ENCODE peak calls at places on chromosomes 13 and 19, in seven cellular contexts. K, S, G, Z, Y, E and J are unnamed samples.

GRCh38 chr13:25916119-25916518 is 135.7 kb downstream of the SHISA2 start:
- DNase-seq in K (no peak), Y (no peak), S (no peak), E (no peak), Z (no peak), G (no peak), J (no peak)

GRCh38 chr13:71879129-71879535 is 12.1 kb upstream of the DACH1 start:
- DNase-seq in Y (peak), Z (peak), G (no peak), S (no peak), K (no peak), E (no peak), J (no peak)

GRCh38 chr13:87677334-87678234 is 6.4 kb downstream of the SLITRK5 start:
- DNase-seq in G (no peak), Z (peak), E (no peak), Y (no peak), K (no peak), S (peak), J (no peak)

GRCh38 chr19:11659612-11660011 is 62.3 kb downstream of the ZNF627 start:
- DNase-seq in G (no peak), E (peak), Z (peak), K (no peak), Y (no peak), S (no peak), J (no peak)

GRCh38 chr13:44848956-44849748 is 140.1 kb downstream of the NUFIP1 start:
- DNase-seq in E (no peak), S (no peak), Z (no peak), G (no peak), K (no peak), Y (no peak), J (no peak)

GRCh38 chr13:108315273-108315672 is 45.8 kb downstream of the TNFSF13B start:
- DNase-seq in Y (no peak), G (no peak), E (no peak), K (no peak), Z (no peak), S (no peak), J (no peak)

GRCh38 chr19:48624791-48625723 is 5.8 kb downstream of the SPHK2 start:
- DNase-seq in Y (no peak), K (no peak), S (peak), Z (no peak), G (no peak), E (peak), J (no peak)

GRCh38 chr19:4506449-4507149 is 11.7 kb downstream of the PLIN4 start:
- DNase-seq in Y (peak), K (no peak), G (no peak), E (no peak), Z (no peak), S (no peak), J (no peak)

GRCh38 chr13:67285611-67286010 is 55.5 kb upstream of the PCDH9 start:
- DNase-seq in S (no peak), Z (no peak), G (no peak), K (no peak), E (no peak), Y (no peak), J (no peak)

GRCh38 chr19:3350014-3350663 is 16.2 kb upstream of the NFIC start:
- DNase-seq in Z (peak), S (no peak), Y (peak), E (no peak), G (peak), K (no peak), J (no peak)

GRCh38 chr13:77386880-77387606 is 60.1 kb upstream of the MYCBP2 start:
- DNase-seq in Y (no peak), S (no peak), G (no peak), K (no peak), E (no peak), Z (no peak), J (no peak)

GRCh38 chr19:35813043-35813890 is 622 bp upstream of the PRODH2 start:
- DNase-seq in G (no peak), S (no peak), Y (no peak), K (no peak), E (no peak), Z (no peak), J (no peak)

GRCh38 chr13:108919036-108919907 is 289.9 kb downstream of the MYO16 start:
- DNase-seq in Z (no peak), E (no peak), Y (peak), K (no peak), G (no peak), S (no peak), J (no peak)

GRCh38 chr19:41323023-41323422 is 13.1 kb downstream of the CCDC97 start:
- DNase-seq in Z (no peak), K (no peak), G (no peak), S (no peak), E (no peak), Y (peak), J (no peak)

GRCh38 chr13:111282425-111282824 is 38.0 kb upstream of the TEX29 start:
- DNase-seq in E (no peak), G (no peak), K (no peak), Z (no peak), Y (no peak), S (no peak), J (no peak)

GRCh38 chr19:383922-384800 is 24.8 kb downstream of the C2CD4C start:
- DNase-seq in G (peak), K (no peak), Y (peak), E (peak), Z (peak), S (peak), J (no peak)

GRCh38 chr19:47417107-47417745 is 2.1 kb downstream of the MEIS3 start:
- DNase-seq in Z (no peak), G (no peak), K (no peak), Y (no peak), E (no peak), S (no peak), J (no peak)

GRCh38 chr19:18425515-18426415 is 6.6 kb downstream of the SSBP4 start:
- DNase-seq in Y (no peak), Z (no peak), G (no peak), S (no peak), K (no peak), E (no peak), J (no peak)

GRCh38 chr13:41588899-41589298 is 131.5 kb downstream of the RGCC start:
- DNase-seq in Y (peak), Z (peak), K (no peak), E (peak), S (no peak), G (no peak), J (no peak)

GRCh38 chr13:59776924-59777690 is 386.6 kb downstream of the DIAPH3 start:
- DNase-seq in E (no peak), Y (peak), S (no peak), Z (no peak), K (no peak), G (no peak), J (no peak)

GRCh38 chr13:34522818-34523217 is 419.3 kb upstream of the NBEA start:
- DNase-seq in K (no peak), Y (no peak), G (no peak), S (no peak), Z (no peak), E (no peak), J (no peak)

GRCh38 chr19:17757125-17757524 is 5.8 kb downstream of the FCHO1 start:
- DNase-seq in E (no peak), Y (peak), Z (no peak), K (no peak), G (peak), S (no peak), J (no peak)

GRCh38 chr13:75310005-75310580 is 171.9 kb downstream of the TBC1D4 start:
- DNase-seq in E (no peak), S (no peak), Z (no peak), Y (no peak), K (no peak), G (no peak), J (no peak)

GRCh38 chr19:16599655-16600346 is 27.6 kb upstream of the SLC35E1 start:
- DNase-seq in Y (no peak), E (no peak), Z (no peak), G (no peak), S (no peak), K (no peak), J (no peak)

GRCh38 chr13:112907916-112908315 is 61.1 kb upstream of the MCF2L start:
- DNase-seq in S (no peak), Y (no peak), Z (peak), K (no peak), E (no peak), G (no peak), J (no peak)

GRCh38 chr19:3539743-3540118 is 757 bp downstream of the TEKTIP1 start:
- DNase-seq in Y (no peak), E (no peak), Z (no peak), S (no peak), G (no peak), K (no peak), J (no peak)

GRCh38 chr19:10927691-10928562 is 512 bp downstream of the YIPF2 start:
- DNase-seq in E (peak), G (no peak), Y (no peak), Z (no peak), S (no peak), K (no peak), J (no peak)

GRCh38 chr13:91400094-91400462 is 1.7 kb downstream of the GPC5 start:
- DNase-seq in G (no peak), K (no peak), S (no peak), E (no peak), Z (no peak), Y (no peak), J (no peak)

GRCh38 chr13:59673301-59673700 is 490.4 kb downstream of the DIAPH3 start:
- DNase-seq in S (no peak), K (no peak), E (no peak), Z (no peak), G (no peak), Y (no peak), J (no peak)

GRCh38 chr19:1090731-1091543 is 4.2 kb downstream of the POLR2E start:
- DNase-seq in G (no peak), Y (no peak), S (no peak), E (no peak), Z (no peak), K (no peak), J (no peak)

GRCh38 chr19:1624458-1624857 is 19.2 kb upstream of the UQCR11 start:
- DNase-seq in Y (peak), S (peak), E (peak), G (peak), K (peak), Z (peak), J (no peak)

GRCh38 chr13:31029129-31029528 is 96.7 kb downstream of the TEX26 start:
- DNase-seq in Y (no peak), E (no peak), G (no peak), Z (no peak), S (no peak), K (no peak), J (no peak)

GRCh38 chr19:7013678-7014077 is 7.6 kb downstream of the MBD3L2B start:
- DNase-seq in G (no peak), S (no peak), Z (no peak), Y (no peak), E (no peak), K (no peak), J (no peak)

GRCh38 chr13:65679240-65679639 is 1550.9 kb downstream of the PCDH9 start:
- DNase-seq in K (no peak), G (no peak), Z (no peak), E (no peak), Y (no peak), S (no peak), J (no peak)

GRCh38 chr13:26423634-26424033 is 133.8 kb upstream of the WASF3 start:
- DNase-seq in S (no peak), G (no peak), K (no peak), Z (no peak), Y (no peak), E (no peak), J (no peak)

GRCh38 chr13:69423844-69424243 is 683.8 kb upstream of the ATXN8OS start:
- DNase-seq in Z (no peak), G (no peak), S (no peak), K (no peak), E (no peak), Y (no peak), J (no peak)

GRCh38 chr13:80399340-80400163 is 58.6 kb upstream of the SPRY2 start:
- DNase-seq in Z (no peak), E (no peak), Y (no peak), K (no peak), S (no peak), G (peak), J (no peak)

GRCh38 chr19:33725567-33725966 is 71.1 kb upstream of the KCTD15 start:
- DNase-seq in E (no peak), K (no peak), S (peak), Y (no peak), Z (no peak), G (no peak), J (no peak)

DNA sequence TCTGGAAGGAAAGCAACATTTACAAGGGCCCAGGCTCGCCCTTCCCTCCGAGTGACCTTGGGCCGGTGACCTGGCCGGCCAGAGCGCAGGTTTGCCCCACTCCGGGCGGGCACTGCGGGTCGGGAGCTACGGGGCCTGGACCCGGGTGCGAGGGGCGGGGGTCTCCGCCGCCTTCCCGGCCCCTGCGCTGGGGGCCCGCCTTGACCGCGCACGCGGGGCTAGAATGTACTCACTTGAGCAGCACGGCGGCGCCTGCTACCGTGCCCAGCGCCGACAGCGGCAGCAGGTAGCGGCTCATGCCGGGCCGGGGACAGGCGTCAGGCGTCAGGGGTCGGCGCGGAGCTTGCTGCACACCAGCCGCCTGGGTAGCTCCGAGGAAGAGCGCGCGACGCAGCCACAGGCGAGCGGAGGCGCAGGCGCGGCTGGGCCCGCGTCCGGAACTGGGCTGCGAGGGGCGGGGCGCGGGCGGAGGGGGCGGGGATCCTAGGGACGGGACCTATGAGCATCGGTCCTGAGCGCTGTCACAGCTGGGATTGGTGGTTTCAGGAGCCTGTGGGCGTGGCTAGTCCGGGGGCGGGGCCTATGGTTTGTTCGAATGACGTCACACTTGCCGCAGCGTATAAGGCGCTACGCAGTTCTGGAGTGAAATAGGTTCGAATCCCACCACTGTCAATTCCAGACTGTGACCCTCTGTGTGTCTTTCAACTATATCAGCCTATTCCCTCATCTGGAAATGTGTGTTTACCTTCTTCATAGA is at the start of gene RDH13:
- DNase-seq in G (peak), Z (peak), K (peak), Y (peak), S (peak), E (peak), J (peak)
- TF ChIP-seq POLR2AphosphoS5 in G (peak), Z (peak), K (no peak), Y (peak), S (peak), E (peak), J (no peak)

DNA sequence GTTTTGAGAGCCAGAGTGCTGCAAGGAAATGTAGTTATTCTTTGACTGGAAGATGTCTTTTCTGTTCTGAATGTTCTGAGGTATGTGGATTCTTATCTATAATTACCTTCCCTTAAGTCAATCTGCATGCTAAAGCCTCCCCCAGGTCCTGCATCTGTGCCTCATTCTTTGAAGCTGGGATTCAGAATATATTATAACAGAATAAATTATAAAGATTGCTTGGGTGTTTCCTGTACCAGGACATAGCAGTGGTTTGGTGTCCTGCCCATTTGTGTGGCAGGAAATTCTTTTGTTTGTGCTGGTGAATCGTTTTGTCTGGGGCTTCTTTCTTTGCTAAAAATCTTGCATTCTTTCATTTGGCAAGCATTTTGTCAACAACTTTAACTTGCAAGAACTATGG is 60.2 kb downstream of the ITGBL1 start:
- DNase-seq in G (no peak), Z (no peak), Y (no peak), S (no peak), K (no peak), E (no peak), J (no peak)
- TF ChIP-seq POLR2AphosphoS5 in G (no peak), Z (no peak), Y (no peak), S (no peak), K (no peak), E (no peak), J (no peak)

DNA sequence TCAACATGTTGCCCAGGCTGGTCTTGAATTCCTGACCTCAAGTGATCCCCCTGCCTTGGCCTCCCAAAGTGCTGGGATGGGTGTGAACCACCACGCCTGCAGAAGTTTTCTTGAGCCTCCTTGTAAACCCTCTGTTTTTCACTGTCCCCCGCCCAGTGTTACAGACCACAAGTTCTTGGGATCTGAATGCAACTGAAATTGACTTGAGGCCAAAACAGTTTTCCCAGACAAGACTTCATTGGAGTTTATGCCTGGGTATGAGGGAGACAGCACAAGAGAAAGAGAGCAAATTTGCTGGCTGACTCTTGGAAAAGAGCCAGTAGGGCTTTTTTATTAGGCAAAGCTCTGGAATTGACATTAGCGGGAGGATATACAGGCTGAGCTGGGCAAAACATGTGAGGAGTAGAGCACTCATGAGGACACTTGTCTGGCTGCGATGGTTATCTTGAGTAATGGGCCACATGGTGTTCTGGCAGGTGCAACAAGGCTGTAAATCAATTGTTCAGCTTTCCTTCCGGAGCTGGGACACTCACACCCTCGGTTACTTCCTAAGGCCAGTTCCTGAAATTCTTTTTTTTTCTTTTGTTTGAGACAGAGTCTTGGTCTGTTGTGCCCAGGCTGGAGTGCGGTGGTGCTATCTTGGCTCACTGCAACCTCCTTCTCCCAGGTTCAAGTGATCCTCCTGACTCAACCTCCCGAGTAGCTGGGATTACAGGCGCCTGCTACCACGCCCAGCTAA is 12.7 kb upstream of the HNRNPL start:
- DNase-seq in Z (no peak), S (no peak), Y (peak), E (no peak), K (no peak), G (no peak), J (no peak)
- TF ChIP-seq POLR2AphosphoS5 in Z (no peak), S (no peak), Y (peak), E (no peak), K (no peak), G (no peak), J (no peak)

DNA sequence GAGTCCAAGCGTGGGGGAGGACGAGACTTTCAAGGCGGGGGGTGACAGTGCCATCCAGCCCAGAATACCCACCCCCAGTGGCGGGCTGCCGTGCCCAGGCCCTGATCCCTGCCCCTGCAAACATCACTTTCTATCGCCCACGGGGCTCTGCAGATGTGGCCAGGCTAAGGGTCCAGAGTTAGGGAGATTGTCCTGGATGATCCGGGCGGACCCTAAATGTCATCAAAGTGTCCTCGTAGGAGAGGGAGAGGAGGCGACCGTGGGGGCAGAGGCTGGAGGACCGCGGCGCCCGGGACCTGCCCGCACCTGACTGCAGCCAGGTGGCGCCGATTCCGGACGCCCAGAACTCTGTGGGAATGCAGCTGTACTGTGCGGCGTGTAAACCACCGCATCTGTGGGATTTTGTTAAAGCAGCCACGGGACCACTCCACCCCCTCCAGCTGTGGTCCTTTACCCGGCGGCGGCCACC is 32.4 kb downstream of the GJA3 start:
- DNase-seq in G (peak), K (no peak), S (no peak), E (no peak), Y (no peak), Z (peak), J (no peak)
- TF ChIP-seq POLR2AphosphoS5 in G (no peak), K (no peak), S (no peak), E (no peak), Y (no peak), Z (no peak), J (no peak)

DNA sequence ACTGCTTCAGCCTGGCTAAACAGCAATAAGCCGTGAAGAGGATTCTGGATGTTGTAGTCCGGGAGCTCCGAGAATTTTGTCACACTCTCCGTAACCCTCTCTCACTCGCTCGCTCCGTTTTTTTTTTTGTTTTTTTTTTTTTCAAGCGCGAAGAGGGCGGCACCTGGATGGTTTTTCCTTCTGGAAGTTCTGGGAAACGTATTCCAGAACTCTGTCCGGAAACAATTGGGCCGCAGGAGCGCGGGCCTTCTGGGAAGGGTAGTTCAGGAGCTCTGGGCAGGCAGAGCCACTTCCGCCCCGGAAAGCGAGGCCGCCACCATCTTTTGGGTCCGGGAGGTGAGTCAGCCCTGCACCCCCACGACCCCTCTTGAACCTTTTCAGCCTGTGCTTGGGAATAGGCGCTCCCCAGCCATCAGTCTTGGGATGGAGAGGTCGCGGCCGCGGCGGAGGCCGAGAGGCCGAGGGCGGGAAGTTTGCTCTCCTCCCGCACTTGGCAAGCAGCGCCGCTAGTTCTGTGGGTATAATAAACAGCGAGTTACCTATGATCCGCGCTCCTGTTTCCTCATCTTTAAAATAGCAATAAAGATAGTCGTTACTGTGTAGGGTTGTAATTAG is at the start of gene ZNF227:
- DNase-seq in S (peak), E (peak), Y (peak), K (peak), Z (peak), G (peak), J (peak)
- TF ChIP-seq POLR2AphosphoS5 in S (peak), E (peak), Y (no peak), K (peak), Z (peak), G (peak), J (peak)